ENCODE peak calls at places on chromosomes 13 and 19, in ten cellular contexts. V, U, T, S, Y, B, P, L, M and K are unnamed samples.
A peak's percentile ranks its signal among the peaks of the same experiment; 100 is the strongest.

GRCh38 chr13:26324294-26324693 is 70.4 kb downstream of the CDK8 start:
- DNase-seq in V (no peak), Y (no peak), T (no peak), S (no peak), L (no peak), P (no peak), U (no peak), B (no peak), M (no peak), K (no peak)

GRCh38 chr19:39542198-39542597 is 2.2 kb upstream of the EID2 start:
- DNase-seq in L (peak; percentile 22), V (no peak), U (no peak), M (no peak), T (no peak), B (no peak), S (no peak), P (peak; percentile 46), Y (no peak), K (no peak)

GRCh38 chr13:99288069-99288468 is 19.1 kb downstream of the GPR183 start:
- DNase-seq in U (no peak), Y (no peak), V (no peak), P (no peak), L (no peak), T (no peak), S (no peak), M (no peak), B (no peak), K (peak; percentile 44)

GRCh38 chr13:104847863-104848262 is 1687.6 kb downstream of the EFNB2 start:
- DNase-seq in B (no peak), Y (no peak), V (no peak), P (no peak), U (no peak), S (no peak), M (no peak), T (no peak), L (no peak), K (no peak)

GRCh38 chr13:64928704-64929499 is 2301.2 kb downstream of the PCDH9 start:
- DNase-seq in U (peak; percentile 91), M (no peak), T (no peak), S (peak; percentile 27), V (no peak), L (peak; percentile 71), P (no peak), Y (no peak), B (no peak), K (peak; percentile 69)

GRCh38 chr13:46211521-46212351 is at the start of gene LRRC63:
- DNase-seq in V (peak; percentile 89), P (no peak), U (peak; percentile 63), S (no peak), B (peak; percentile 71), L (peak; percentile 36), T (peak; percentile 81), Y (peak; percentile 89), M (peak; percentile 76), K (peak; percentile 48)

GRCh38 chr19:2047449-2048103 is 3.5 kb downstream of the MKNK2 start:
- DNase-seq in M (no peak), P (no peak), S (no peak), L (peak; percentile 25), U (peak; percentile 61), V (no peak), B (peak; percentile 38), T (no peak), Y (peak; percentile 68), K (peak; percentile 53)

GRCh38 chr13:46176756-46177155 is 5.2 kb downstream of the LCP1 start:
- DNase-seq in Y (no peak), T (no peak), V (no peak), S (no peak), M (no peak), P (peak; percentile 83), L (no peak), U (no peak), B (no peak), K (no peak)

GRCh38 chr19:48501446-48501960 is 10.1 kb downstream of the LMTK3 start:
- DNase-seq in U (no peak), M (no peak), Y (peak; percentile 72), V (no peak), T (peak; percentile 67), B (peak; percentile 46), P (peak; percentile 90), L (no peak), S (no peak), K (no peak)

GRCh38 chr19:47036233-47036651 is 12.2 kb downstream of the TMEM160 start:
- DNase-seq in Y (peak; percentile 83), L (no peak), P (no peak), V (no peak), T (no peak), M (no peak), U (no peak), S (no peak), B (no peak), K (no peak)

GRCh38 chr13:21242236-21242635 is 65.8 kb downstream of the MRPL57 start:
- DNase-seq in S (no peak), B (no peak), V (no peak), L (no peak), P (peak; percentile 11), M (no peak), Y (no peak), T (no peak), U (no peak), K (no peak)

GRCh38 chr19:50835103-50835784 is 1.9 kb upstream of the KLK15 start:
- DNase-seq in L (no peak), B (no peak), S (no peak), P (no peak), T (no peak), U (peak; percentile 29), Y (peak; percentile 70), M (no peak), V (peak; percentile 28), K (no peak)

GRCh38 chr13:32086791-32087441 is 55.3 kb downstream of the FRY start:
- DNase-seq in B (no peak), M (no peak), V (no peak), S (no peak), L (no peak), T (no peak), P (no peak), U (no peak), Y (no peak), K (no peak)

GRCh38 chr19:4380254-4380727 is 20.1 kb downstream of the SH3GL1 start:
- DNase-seq in V (peak; percentile 68), P (peak; percentile 43), B (peak; percentile 45), S (no peak), T (peak; percentile 72), Y (peak; percentile 55), L (no peak), M (peak; percentile 70), U (no peak), K (no peak)

GRCh38 chr13:51539887-51540286 is 44.4 kb upstream of the WDFY2 start:
- DNase-seq in S (no peak), L (peak; percentile 52), P (no peak), B (no peak), V (no peak), Y (no peak), T (no peak), M (no peak), U (peak; percentile 45), K (no peak)

GRCh38 chr19:40424637-40425449 is 949 bp downstream of the SERTAD1 start:
- DNase-seq in T (no peak), L (peak; percentile 44), S (no peak), B (no peak), Y (peak; percentile 55), P (no peak), M (no peak), U (peak; percentile 41), V (peak; percentile 46), K (peak; percentile 23)

GRCh38 chr19:49150944-49151243 is 4.3 kb downstream of the HRC start:
- DNase-seq in Y (no peak), U (no peak), P (no peak), T (no peak), B (no peak), M (no peak), S (no peak), V (no peak), L (no peak), K (no peak)

GRCh38 chr19:52613299-52613906 is 24.8 kb downstream of the ZNF83 start:
- DNase-seq in P (no peak), Y (no peak), L (no peak), M (no peak), B (no peak), T (no peak), V (no peak), U (no peak), S (no peak), K (no peak)
- H3K9me3 ChIP-seq in P (peaks cover 42% of the 10 kb centered on the region), Y (peaks cover 88% of the 10 kb centered on the region), L (peaks cover 17% of the 10 kb centered on the region), M (no peaks in the 10 kb centered on the region), B (peaks cover 30% of the 10 kb centered on the region), T (peaks cover 27% of the 10 kb centered on the region), V (no peaks in the 10 kb centered on the region), U (peaks cover 83% of the 10 kb centered on the region), S (peaks cover 54% of the 10 kb centered on the region), K (no peaks in the 10 kb centered on the region)

GRCh38 chr13:94710881-94711560 is 1.3 kb downstream of the SOX21 start:
- DNase-seq in V (no peak), T (no peak), M (no peak), U (peak; percentile 20), Y (peak; percentile 37), B (no peak), S (no peak), L (no peak), P (no peak), K (no peak)
- H3K9me3 ChIP-seq in V (no peaks in the 10 kb centered on the region), T (no peaks in the 10 kb centered on the region), M (no peaks in the 10 kb centered on the region), U (no peaks in the 10 kb centered on the region), Y (no peaks in the 10 kb centered on the region), B (no peaks in the 10 kb centered on the region), S (peaks cover 8% of the 10 kb centered on the region), L (peaks cover 3% of the 10 kb centered on the region), P (no peaks in the 10 kb centered on the region), K (no peaks in the 10 kb centered on the region)

GRCh38 chr19:57028804-57029525 is 90.8 kb upstream of the USP29 start:
- DNase-seq in B (no peak), T (no peak), S (no peak), M (no peak), U (no peak), Y (no peak), L (no peak), P (no peak), V (no peak), K (no peak)
- H3K9me3 ChIP-seq in B (no peaks in the 10 kb centered on the region), T (no peaks in the 10 kb centered on the region), S (peaks cover 51% of the 10 kb centered on the region), M (no peaks in the 10 kb centered on the region), U (peaks cover 46% of the 10 kb centered on the region), Y (peaks cover 92% of the 10 kb centered on the region), L (peaks cover 4% of the 10 kb centered on the region), P (no peaks in the 10 kb centered on the region), V (no peaks in the 10 kb centered on the region), K (no peaks in the 10 kb centered on the region)

GRCh38 chr19:53079313-53079924 is 23.8 kb downstream of the ZNF160 start:
- DNase-seq in S (no peak), Y (no peak), P (no peak), B (no peak), V (no peak), U (no peak), M (no peak), L (no peak), T (no peak), K (no peak)

GRCh38 chr19:53078668-53079067 is 24.6 kb downstream of the ZNF160 start:
- DNase-seq in T (no peak), Y (no peak), P (no peak), U (no peak), B (no peak), M (no peak), V (no peak), L (no peak), S (no peak), K (no peak)

GRCh38 chr19:53085496-53085895 is 17.7 kb downstream of the ZNF160 start:
- DNase-seq in P (no peak), S (no peak), Y (no peak), V (no peak), T (no peak), L (no peak), B (no peak), U (no peak), M (no peak), K (no peak)

GRCh38 chr19:53086949-53087348 is 16.3 kb downstream of the ZNF160 start:
- DNase-seq in T (no peak), S (no peak), M (peak; percentile 86), P (no peak), B (no peak), V (peak; percentile 76), L (no peak), U (no peak), Y (no peak), K (no peak)

GRCh38 chr19:53082929-53083328 is 20.3 kb downstream of the ZNF160 start:
- DNase-seq in P (no peak), L (no peak), S (no peak), B (no peak), V (no peak), U (no peak), T (no peak), M (no peak), Y (no peak), K (no peak)
- H3K9me3 ChIP-seq in P (peaks cover 15% of the 10 kb centered on the region), L (peaks cover 3% of the 10 kb centered on the region), S (peaks cover 7% of the 10 kb centered on the region), B (peaks cover 17% of the 10 kb centered on the region), V (no peaks in the 10 kb centered on the region), U (peaks cover 62% of the 10 kb centered on the region), T (peaks cover 13% of the 10 kb centered on the region), M (no peaks in the 10 kb centered on the region), Y (peaks cover 39% of the 10 kb centered on the region), K (no peaks in the 10 kb centered on the region)